ENCODE peak calls at places on chromosome 21, in six cellular contexts. F, R, X, Z, L and V are unnamed samples.

GRCh38 chr21:44526096-44526997 is 13.6 kb downstream of the KRTAP10-1 start:
- DNase-seq in F (no peak), R (no peak), X (no peak), Z (peak; percentile 7), L (no peak), V (no peak)

GRCh38 chr21:16169102-16169511 is 439.3 kb downstream of the USP25 start:
- DNase-seq in F (no peak), R (no peak), X (no peak), Z (no peak), L (no peak), V (no peak)

GRCh38 chr21:28615276-28615675 is 377.4 kb downstream of the LTN1 start:
- DNase-seq in F (no peak), R (no peak), X (no peak), Z (no peak), L (no peak), V (no peak)

GRCh38 chr21:21632926-21633325 is 634.7 kb downstream of the NCAM2 start:
- DNase-seq in F (no peak), R (no peak), X (no peak), Z (no peak), L (no peak), V (no peak)

GRCh38 chr21:45479691-45480675 is 62.3 kb downstream of the SLC19A1 start:
- DNase-seq in F (no peak), R (no peak), X (no peak), Z (no peak), L (no peak), V (no peak)

GRCh38 chr21:42231761-42232160 is 12.8 kb downstream of the ABCG1 start:
- DNase-seq in F (no peak), R (no peak), X (peak; percentile 20), Z (no peak), L (no peak), V (no peak)

GRCh38 chr21:45988366-45989347 is 7.1 kb downstream of the COL6A1 start:
- DNase-seq in F (no peak), R (no peak), X (peak; percentile 10), Z (peak; percentile 17), L (peak; percentile 32), V (no peak)

GRCh38 chr21:16454371-16454770 is 724.6 kb downstream of the USP25 start:
- DNase-seq in F (peak; percentile 15), R (no peak), X (no peak), Z (no peak), L (no peak), V (peak; percentile 3)

GRCh38 chr21:44684077-44684476 is 2.1 kb upstream of the KRTAP12-1 start:
- DNase-seq in F (no peak), R (no peak), X (no peak), Z (no peak), L (no peak), V (no peak)

GRCh38 chr21:42208801-42209490 is 10.0 kb upstream of the ABCG1 start:
- DNase-seq in F (no peak), R (no peak), X (no peak), Z (no peak), L (no peak), V (no peak)

GRCh38 chr21:45330075-45330781 is 42.5 kb upstream of the POFUT2 start:
- DNase-seq in F (no peak), R (no peak), X (peak; percentile 32), Z (no peak), L (peak; percentile 91), V (peak; percentile 61)

GRCh38 chr21:39066829-39067785 is 116.1 kb downstream of the PSMG1 start:
- DNase-seq in F (no peak), R (no peak), X (no peak), Z (no peak), L (no peak), V (no peak)

GRCh38 chr21:27802816-27803475 is 836.1 kb upstream of the ADAMTS5 start:
- DNase-seq in F (peak; percentile 67), R (no peak), X (no peak), Z (no peak), L (no peak), V (peak; percentile 11)

GRCh38 chr21:19713324-19713723 is 1284.9 kb upstream of the NCAM2 start:
- DNase-seq in F (no peak), R (no peak), X (no peak), Z (no peak), L (no peak), V (no peak)

GRCh38 chr21:14562959-14563358 is 16.8 kb upstream of the SAMSN1 start:
- DNase-seq in F (no peak), R (no peak), X (no peak), Z (no peak), L (no peak), V (no peak)

DNA sequence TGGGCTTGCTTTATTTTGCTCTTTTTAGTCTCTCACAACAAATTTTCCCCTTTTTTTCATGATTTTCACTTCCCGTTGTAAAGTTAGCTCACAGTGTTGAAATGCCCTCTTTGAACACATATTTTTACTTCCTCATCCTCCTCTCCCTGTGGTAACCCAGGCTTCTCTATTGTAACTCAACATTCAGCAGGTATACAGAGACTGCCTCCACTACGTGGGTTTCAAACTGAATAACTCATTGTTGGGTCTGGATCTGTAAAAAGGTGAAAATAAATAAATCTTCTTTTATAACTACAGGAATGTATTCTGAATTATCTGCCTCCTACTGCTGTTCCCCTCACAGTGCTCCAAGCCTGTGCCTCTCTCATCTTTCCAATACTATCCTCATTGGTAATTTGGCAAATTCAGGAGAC is 166.4 kb downstream of the RUNX1 start:
- DNase-seq in F (no peak), R (no peak), X (no peak), Z (no peak), L (no peak), V (no peak)
- H3K4me1 ChIP-seq in F (peaks cover 22% of the 10 kb centered on the region), R (no peaks in the 10 kb centered on the region), X (peaks cover 12% of the 10 kb centered on the region), Z (no peaks in the 10 kb centered on the region), L (peaks cover under 1% of the 10 kb centered on the region), V (peaks cover 37% of the 10 kb centered on the region)

DNA sequence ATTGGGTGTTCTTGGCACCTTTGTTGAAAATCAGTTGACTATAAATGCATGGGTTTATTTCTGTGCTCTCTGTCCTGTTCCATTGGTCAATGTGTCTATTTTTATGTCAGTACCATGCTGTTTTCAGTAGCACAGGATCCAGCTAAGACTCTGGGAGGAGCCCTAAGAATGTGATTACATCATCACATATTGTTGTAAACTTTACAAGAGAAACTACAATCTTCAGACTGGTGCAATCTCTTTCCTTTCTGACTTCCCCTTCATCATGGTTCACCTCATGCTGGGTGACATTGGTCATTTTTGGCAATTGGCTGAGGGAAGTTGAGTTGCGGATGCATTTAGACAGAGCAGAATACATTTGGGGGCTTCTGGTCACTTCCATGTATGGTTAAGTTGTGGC is 88.4 kb downstream of the C21orf91 start:
- DNase-seq in F (no peak), R (no peak), X (no peak), Z (no peak), L (no peak), V (no peak)
- H3K27me3 ChIP-seq in F (no peaks in the 10 kb centered on the region), R (no peaks in the 10 kb centered on the region), X (no peaks in the 10 kb centered on the region), Z (no peaks in the 10 kb centered on the region), L (no peaks in the 10 kb centered on the region), V (no peaks in the 10 kb centered on the region)

GRCh38 chr21:43269981-43270670 is 101.3 kb downstream of the CRYAA start:
- DNase-seq in F (no peak), R (no peak), X (no peak), Z (no peak), L (no peak), V (no peak)

GRCh38 chr21:43270800-43271261 is 102.0 kb downstream of the CRYAA start:
- DNase-seq in F (no peak), R (peak; percentile 53), X (peak; percentile 11), Z (no peak), L (no peak), V (no peak)

GRCh38 chr21:43268804-43269186 is 100.0 kb downstream of the CRYAA start:
- DNase-seq in F (no peak), R (no peak), X (peak; percentile 14), Z (no peak), L (no peak), V (no peak)

GRCh38 chr21:43268086-43268803 is 99.4 kb downstream of the CRYAA start:
- DNase-seq in F (no peak), R (no peak), X (peak; percentile 8), Z (no peak), L (no peak), V (no peak)

DNA sequence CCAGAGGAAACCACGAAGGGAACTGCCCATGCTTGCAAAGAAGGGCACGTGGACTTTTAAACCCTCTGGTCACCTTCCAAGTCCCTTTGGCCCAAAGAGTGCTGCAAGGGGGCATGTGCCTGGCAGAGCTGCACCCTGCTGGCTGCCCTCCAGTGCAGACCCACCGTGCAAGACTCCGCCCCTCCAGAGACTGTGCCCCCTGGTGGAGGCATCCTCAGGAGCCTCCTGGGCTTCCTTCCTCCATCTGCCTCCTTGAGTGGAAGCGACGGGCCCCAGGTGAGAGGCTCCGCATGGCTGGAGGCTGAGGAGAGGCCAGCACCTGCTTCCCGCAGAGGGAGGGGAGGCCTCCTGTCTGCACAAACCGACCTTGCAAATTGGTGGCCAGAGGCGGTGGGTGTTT is 100.7 kb downstream of the CRYAA start:
- DNase-seq in F (no peak), R (no peak), X (peak; percentile 8), Z (no peak), L (no peak), V (no peak)
- TF ChIP-seq CTCF in F (peak; percentile 49), R (no peak), X (no peak), Z (no peak), L (peak; percentile 10), V (peak; percentile 52)

GRCh38 chr21:34889287-34889536 is 159.9 kb downstream of the RUNX1 start:
- DNase-seq in F (peak; percentile 78), R (no peak), X (peak; percentile 62), Z (peak; percentile 46), L (peak; percentile 39), V (peak; percentile 77)
- H3K4me1 ChIP-seq in F (peaks cover 7% of the 10 kb centered on the region), R (peaks cover 5% of the 10 kb centered on the region), X (peaks cover 14% of the 10 kb centered on the region), Z (no peaks in the 10 kb centered on the region), L (no peaks in the 10 kb centered on the region), V (peaks cover 11% of the 10 kb centered on the region)

DNA sequence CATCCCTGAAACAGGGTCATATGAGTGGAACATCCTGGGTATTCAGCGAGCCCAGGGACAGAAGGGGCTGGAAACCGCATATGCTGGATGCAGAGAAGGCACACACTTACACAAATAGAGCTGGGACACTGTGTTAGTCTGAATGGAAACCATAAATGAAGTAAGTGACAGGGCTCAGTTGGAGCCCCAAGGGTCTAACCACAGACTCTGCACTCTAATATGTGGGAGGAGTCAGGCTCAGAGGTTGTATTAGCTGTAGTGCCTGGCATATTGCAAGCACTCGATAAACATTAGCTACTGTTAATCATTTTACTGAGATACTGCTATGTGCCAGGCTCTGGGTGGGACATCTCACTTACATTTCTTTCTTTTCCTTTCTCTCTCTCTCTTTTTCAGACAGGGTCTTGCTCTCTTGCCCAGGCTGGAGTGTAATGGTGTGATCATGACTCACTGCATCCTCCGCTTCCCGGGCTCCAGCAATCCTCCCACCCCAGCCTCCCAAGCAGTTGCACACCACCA is 6.5 kb upstream of the OLIG1 start:
- DNase-seq in F (peak; percentile 49), R (no peak), X (no peak), Z (no peak), L (no peak), V (no peak)
- H3K27me3 ChIP-seq in F (no peaks in the 10 kb centered on the region), R (no peaks in the 10 kb centered on the region), X (peaks cover 78% of the 10 kb centered on the region), Z (peaks cover 72% of the 10 kb centered on the region), L (peaks cover 2% of the 10 kb centered on the region), V (peaks cover 58% of the 10 kb centered on the region)

GRCh38 chr21:31732891-31733520 is 1.1 kb upstream of the SCAF4 start:
- DNase-seq in F (no peak), R (no peak), X (no peak), Z (no peak), L (no peak), V (no peak)
- TF ChIP-seq CTCF in F (no peak), R (no peak), X (no peak), Z (no peak), L (no peak), V (no peak)